ENCODE peak calls at places on chromosomes 2 and 18, in six cellular contexts. V is MM.1S, U is fibroblast of lung, W is IMR-90, H is Karpas-422, N is HepG2. B is an unnamed sample.

GRCh38 chr18:51668101-51668500 is 470.6 kb upstream of the MEX3C start:
- DNase-seq in N (peak; percentile 41), U (peak; percentile 36), H (peak; percentile 84), W (peak; percentile 4), V (peak; percentile 71), B (peak; percentile 39)

GRCh38 chr2:188076149-188077056 is 215.3 kb upstream of the GULP1 start:
- DNase-seq in W (peak; percentile 1), U (peak; percentile 15), V (no peak), H (no peak), N (no peak), B (no peak)

GRCh38 chr18:50748243-50749229 is 71.3 kb downstream of the MRO start:
- DNase-seq in W (no peak), H (no peak), N (no peak), V (no peak), U (no peak), B (no peak)

GRCh38 chr2:61220768-61221167 is 58.8 kb downstream of the C2orf74 start:
- DNase-seq in U (peak; percentile 38), N (no peak), W (peak; percentile 50), H (no peak), V (no peak), B (peak; percentile 32)

GRCh38 chr2:41736105-41736567 is 311.7 kb upstream of the PKDCC start:
- DNase-seq in V (no peak), N (no peak), W (no peak), H (peak; percentile 39), U (no peak), B (peak; percentile 22)

GRCh38 chr2:71935291-71935848 is 212.3 kb downstream of the CYP26B1 start:
- DNase-seq in W (no peak), H (no peak), V (no peak), N (no peak), U (peak; percentile 15), B (no peak)

GRCh38 chr18:500230-500555 is 308 bp downstream of the COLEC12 start:
- DNase-seq in V (no peak), N (no peak), W (no peak), U (no peak), H (no peak), B (peak; percentile 11)

GRCh38 chr2:145194671-145195070 is 674.8 kb upstream of the ZEB2 start:
- DNase-seq in N (no peak), U (no peak), V (no peak), H (no peak), W (no peak), B (no peak)

GRCh38 chr18:79493801-79494211 is 98.1 kb downstream of the NFATC1 start:
- DNase-seq in V (no peak), W (no peak), U (no peak), N (no peak), H (no peak), B (no peak)

GRCh38 chr2:241009601-241010530 is 11.4 kb downstream of the SNED1 start:
- DNase-seq in W (peak; percentile 50), V (no peak), N (no peak), U (peak; percentile 89), H (no peak), B (peak; percentile 35)

GRCh38 chr18:61965306-61965705 is 72.5 kb upstream of the RNF152 start:
- DNase-seq in N (no peak), U (no peak), H (no peak), V (no peak), W (no peak), B (no peak)

DNA sequence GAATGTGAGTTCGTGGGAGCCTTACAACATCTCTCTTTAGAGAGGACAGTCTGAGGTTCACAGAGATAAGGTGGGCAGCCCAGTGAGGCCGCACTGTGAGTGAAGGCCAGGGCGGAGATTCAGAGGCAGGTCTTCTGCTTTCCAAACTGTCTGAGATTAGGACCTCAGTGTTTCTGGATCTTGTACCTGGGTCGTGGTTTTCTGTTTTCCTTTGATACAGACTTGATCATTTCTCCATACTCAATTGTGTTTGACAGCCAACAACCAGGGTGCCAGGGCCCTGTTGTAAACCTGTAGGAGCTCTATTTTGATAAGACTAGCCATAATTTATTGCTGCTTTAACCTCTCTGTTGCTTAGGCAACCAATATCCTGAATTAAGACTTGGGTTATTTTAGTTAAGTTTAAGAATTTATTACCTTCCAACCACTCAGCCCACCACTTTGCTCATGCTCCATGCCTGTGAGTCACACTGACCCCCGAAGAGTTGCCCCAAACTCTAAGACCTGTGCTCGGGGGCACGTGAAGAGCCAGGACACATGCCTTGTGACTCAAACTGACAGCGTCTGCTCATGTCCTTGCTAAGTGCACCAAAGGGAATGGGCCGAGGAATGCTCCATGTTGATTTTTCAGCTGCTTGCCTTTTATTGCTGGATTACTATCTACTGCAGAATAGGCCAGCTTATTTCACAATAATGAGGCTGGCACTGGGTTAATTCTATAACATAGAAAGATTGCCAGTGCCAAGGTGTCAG is 248.6 kb downstream of the BCL2 start:
- DNase-seq in H (no peak), U (no peak), W (no peak), N (peak; percentile 6), V (no peak), B (no peak)
- H3K4me2 ChIP-seq in H (no peak overlapping the region), U (no peak overlapping the region), W (no peak overlapping the region), N (no peak overlapping the region), V (no peak overlapping the region), B (no peak overlapping the region)

DNA sequence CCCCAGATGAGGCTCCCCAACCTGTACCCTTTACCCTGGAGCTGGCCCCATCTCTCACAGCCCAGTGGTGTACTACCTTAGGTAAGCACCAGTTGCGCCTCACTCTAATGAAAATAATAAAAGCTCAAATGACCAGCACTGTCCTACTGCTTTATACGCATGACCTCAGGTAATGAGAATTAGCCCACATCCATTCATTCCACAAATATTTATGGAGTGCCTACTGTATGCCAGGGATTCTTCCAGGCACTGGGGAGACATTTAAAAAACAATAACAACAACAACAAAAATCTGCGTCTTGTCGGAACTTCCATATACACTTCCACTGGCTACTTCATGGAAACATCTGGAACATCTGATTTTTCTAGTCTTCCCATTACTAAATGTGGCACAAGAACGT is 20.8 kb downstream of the HPCAL1 start:
- DNase-seq in N (no peak), V (no peak), H (no peak), W (no peak), U (no peak), B (no peak)
- H3K36me3 ChIP-seq in N (no peaks in the 10 kb centered on the region), V (no peaks in the 10 kb centered on the region), H (no peaks in the 10 kb centered on the region), W (no peaks in the 10 kb centered on the region), U (no peaks in the 10 kb centered on the region), B (no peaks in the 10 kb centered on the region)

GRCh38 chr2:201661366-201661765 is 18.1 kb upstream of the TMEM237 start:
- DNase-seq in V (no peak), W (no peak), U (no peak), H (no peak), N (no peak), B (no peak)

GRCh38 chr2:201664334-201664733 is 21.0 kb upstream of the TMEM237 start:
- DNase-seq in H (no peak), U (no peak), N (no peak), W (no peak), V (no peak), B (no peak)

GRCh38 chr2:201656740-201657139 is 13.4 kb upstream of the TMEM237 start:
- DNase-seq in W (no peak), U (no peak), H (no peak), N (no peak), V (no peak), B (no peak)

GRCh38 chr2:201656102-201656501 is 12.8 kb upstream of the TMEM237 start:
- DNase-seq in N (no peak), W (no peak), U (no peak), V (no peak), H (no peak), B (no peak)

GRCh38 chr2:201660293-201660895 is 17.1 kb upstream of the TMEM237 start:
- DNase-seq in N (no peak), U (no peak), V (no peak), W (no peak), H (no peak), B (no peak)
- H3K4me2 ChIP-seq in N (no peak overlapping the region), U (no peak overlapping the region), V (no peak overlapping the region), W (no peak overlapping the region), H (no peak overlapping the region), B (no peak overlapping the region)

GRCh38 chr2:208249241-208249640 is 5.6 kb downstream of the IDH1 start:
- DNase-seq in H (no peak), V (no peak), N (no peak), U (no peak), W (no peak), B (no peak)
- H3K36me3 ChIP-seq in H (peaks cover 69% of the 10 kb centered on the region), V (peaks cover 7% of the 10 kb centered on the region), N (peaks cover 15% of the 10 kb centered on the region), U (peaks cover 11% of the 10 kb centered on the region), W (peaks cover 14% of the 10 kb centered on the region), B (peaks cover 33% of the 10 kb centered on the region)

GRCh38 chr2:183696028-183696427 is 571.8 kb downstream of the NUP35 start:
- DNase-seq in N (no peak), V (no peak), U (no peak), H (no peak), W (no peak), B (no peak)
- H3K4me2 ChIP-seq in N (no peak overlapping the region), V (no peak overlapping the region), U (no peak overlapping the region), H (no peak overlapping the region), W (no peak overlapping the region), B (no peak overlapping the region)

B was measured in mammary epithelial cell.